ENCODE peak calls at places on chromosomes 13 and 19, in five cellular contexts. One of them, this sample, is unnamed.

GRCh38 chr13:29733069-29733700 is 117.2 kb downstream of the UBL3 start:
- DNase-seq in H1: no peak
- DNase-seq in K562: no peak
- DNase-seq in HepG2: no peak
- DNase-seq in GM12878: no peak
- DNase-seq in this sample: no peak

GRCh38 chr13:44972956-44973581 is 16.2 kb downstream of the NUFIP1 start:
- DNase-seq in H1: no peak
- DNase-seq in K562: no peak
- DNase-seq in HepG2: peak
- DNase-seq in GM12878: no peak
- DNase-seq in this sample: peak

GRCh38 chr19:4504874-4505569 is 13.3 kb downstream of the PLIN4 start:
- DNase-seq in H1: no peak
- DNase-seq in K562: no peak
- DNase-seq in HepG2: no peak
- DNase-seq in GM12878: no peak
- DNase-seq in this sample: no peak

GRCh38 chr13:91771229-91771628 is 372.8 kb downstream of the GPC5 start:
- DNase-seq in H1: no peak
- DNase-seq in K562: no peak
- DNase-seq in HepG2: no peak
- DNase-seq in GM12878: no peak
- DNase-seq in this sample: no peak

GRCh38 chr19:49502866-49503581 is 6.8 kb downstream of the RPS11 start:
- DNase-seq in H1: no peak
- DNase-seq in K562: peak
- DNase-seq in HepG2: peak
- DNase-seq in GM12878: no peak
- DNase-seq in this sample: peak

GRCh38 chr13:111388851-111389500 is 68.5 kb downstream of the TEX29 start:
- DNase-seq in H1: no peak
- DNase-seq in K562: no peak
- DNase-seq in HepG2: no peak
- DNase-seq in GM12878: no peak
- DNase-seq in this sample: no peak

GRCh38 chr19:53808710-53809125 is 15.4 kb downstream of the NLRP12 start:
- DNase-seq in H1: no peak
- DNase-seq in K562: peak
- DNase-seq in HepG2: peak
- DNase-seq in GM12878: no peak
- DNase-seq in this sample: peak

GRCh38 chr19:6667114-6667627 is 2.8 kb downstream of the TNFSF14 start:
- DNase-seq in H1: no peak
- DNase-seq in K562: peak
- DNase-seq in HepG2: no peak
- DNase-seq in GM12878: no peak
- DNase-seq in this sample: no peak

GRCh38 chr19:11479470-11480080 is 1.3 kb downstream of the ELAVL3 start:
- DNase-seq in H1: peak
- DNase-seq in K562: peak
- DNase-seq in HepG2: peak
- DNase-seq in GM12878: no peak
- DNase-seq in this sample: peak

GRCh38 chr19:31214997-31215396 is 134.2 kb downstream of the TSHZ3 start:
- DNase-seq in H1: no peak
- DNase-seq in K562: no peak
- DNase-seq in HepG2: no peak
- DNase-seq in GM12878: no peak
- DNase-seq in this sample: no peak

GRCh38 chr19:33373701-33374405 is at the start of gene CEBPG:
- DNase-seq in H1: no peak
- DNase-seq in K562: peak
- DNase-seq in HepG2: no peak
- DNase-seq in GM12878: no peak
- DNase-seq in this sample: peak

GRCh38 chr19:52786078-52786463 is 520 bp downstream of the ZNF600 start:
- DNase-seq in H1: no peak
- DNase-seq in K562: peak
- DNase-seq in HepG2: no peak
- DNase-seq in GM12878: no peak
- DNase-seq in this sample: peak

GRCh38 chr19:29155683-29156082 is 57.3 kb downstream of the UQCRFS1 start:
- DNase-seq in H1: no peak
- DNase-seq in K562: no peak
- DNase-seq in HepG2: no peak
- DNase-seq in GM12878: no peak
- DNase-seq in this sample: no peak

GRCh38 chr19:1118999-1119398 is 15.2 kb downstream of the GPX4 start:
- DNase-seq in H1: no peak
- DNase-seq in K562: no peak
- DNase-seq in HepG2: no peak
- DNase-seq in GM12878: no peak
- DNase-seq in this sample: no peak

GRCh38 chr19:17391371-17392151 is 2.4 kb downstream of the CCDC194 start:
- DNase-seq in H1: no peak
- DNase-seq in K562: peak
- DNase-seq in HepG2: no peak
- DNase-seq in GM12878: no peak
- DNase-seq in this sample: peak

GRCh38 chr13:99559560-99559959 is 58.3 kb downstream of the TM9SF2 start:
- DNase-seq in H1: no peak
- DNase-seq in K562: no peak
- DNase-seq in HepG2: peak
- DNase-seq in GM12878: no peak
- DNase-seq in this sample: no peak

GRCh38 chr13:28370448-28370847 is 124.5 kb downstream of the FLT1 start:
- DNase-seq in H1: no peak
- DNase-seq in K562: no peak
- DNase-seq in HepG2: no peak
- DNase-seq in GM12878: no peak
- DNase-seq in this sample: no peak

GRCh38 chr13:67042556-67042955 is 187.6 kb downstream of the PCDH9 start:
- DNase-seq in H1: no peak
- DNase-seq in K562: no peak
- DNase-seq in HepG2: no peak
- DNase-seq in GM12878: no peak
- DNase-seq in this sample: no peak

GRCh38 chr13:29849071-29849541 is 1.3 kb downstream of the UBL3 start:
- DNase-seq in H1: no peak
- DNase-seq in K562: no peak
- DNase-seq in HepG2: peak
- DNase-seq in GM12878: no peak
- DNase-seq in this sample: peak

GRCh38 chr19:58367698-58368454 is 5.3 kb upstream of the ZNF497 start:
- DNase-seq in H1: no peak
- DNase-seq in K562: no peak
- DNase-seq in HepG2: no peak
- DNase-seq in GM12878: no peak
- DNase-seq in this sample: no peak

GRCh38 chr19:45615795-45616708 is 14.0 kb upstream of the GPR4 start:
- DNase-seq in H1: peak
- DNase-seq in K562: peak
- DNase-seq in HepG2: peak
- DNase-seq in GM12878: peak
- DNase-seq in this sample: peak

GRCh38 chr13:42211704-42212103 is 60.2 kb upstream of the AKAP11 start:
- DNase-seq in H1: no peak
- DNase-seq in K562: no peak
- DNase-seq in HepG2: no peak
- DNase-seq in GM12878: no peak
- DNase-seq in this sample: no peak

GRCh38 chr19:45515081-45515624 is 7.9 kb downstream of the VASP start:
- DNase-seq in H1: no peak
- DNase-seq in K562: peak
- DNase-seq in HepG2: peak
- DNase-seq in GM12878: peak
- DNase-seq in this sample: no peak

GRCh38 chr13:29857089-29857488 is 6.7 kb upstream of the UBL3 start:
- DNase-seq in H1: no peak
- DNase-seq in K562: no peak
- DNase-seq in HepG2: no peak
- DNase-seq in GM12878: no peak
- DNase-seq in this sample: no peak

GRCh38 chr19:16417660-16418596 is 53.8 kb downstream of the EPS15L1 start:
- DNase-seq in H1: peak
- DNase-seq in K562: peak
- DNase-seq in HepG2: peak
- DNase-seq in GM12878: no peak
- DNase-seq in this sample: peak

GRCh38 chr13:40132249-40132648 is 476.8 kb downstream of the COG6 start:
- DNase-seq in H1: no peak
- DNase-seq in K562: no peak
- DNase-seq in HepG2: no peak
- DNase-seq in GM12878: no peak
- DNase-seq in this sample: no peak

GRCh38 chr13:28574617-28575142 is 79.8 kb upstream of the FLT1 start:
- DNase-seq in H1: no peak
- DNase-seq in K562: peak
- DNase-seq in HepG2: peak
- DNase-seq in GM12878: peak
- DNase-seq in this sample: no peak

GRCh38 chr13:50071399-50071798 is 56.2 kb downstream of the KCNRG start:
- DNase-seq in H1: no peak
- DNase-seq in K562: no peak
- DNase-seq in HepG2: no peak
- DNase-seq in GM12878: no peak
- DNase-seq in this sample: no peak

GRCh38 chr13:31134055-31134711 is 27.5 kb downstream of the HSPH1 start:
- DNase-seq in H1: no peak
- DNase-seq in K562: no peak
- DNase-seq in HepG2: no peak
- DNase-seq in GM12878: no peak
- DNase-seq in this sample: no peak

GRCh38 chr13:81393110-81393509 is 1052.2 kb upstream of the SPRY2 start:
- DNase-seq in H1: no peak
- DNase-seq in K562: no peak
- DNase-seq in HepG2: no peak
- DNase-seq in GM12878: no peak
- DNase-seq in this sample: no peak

DNA sequence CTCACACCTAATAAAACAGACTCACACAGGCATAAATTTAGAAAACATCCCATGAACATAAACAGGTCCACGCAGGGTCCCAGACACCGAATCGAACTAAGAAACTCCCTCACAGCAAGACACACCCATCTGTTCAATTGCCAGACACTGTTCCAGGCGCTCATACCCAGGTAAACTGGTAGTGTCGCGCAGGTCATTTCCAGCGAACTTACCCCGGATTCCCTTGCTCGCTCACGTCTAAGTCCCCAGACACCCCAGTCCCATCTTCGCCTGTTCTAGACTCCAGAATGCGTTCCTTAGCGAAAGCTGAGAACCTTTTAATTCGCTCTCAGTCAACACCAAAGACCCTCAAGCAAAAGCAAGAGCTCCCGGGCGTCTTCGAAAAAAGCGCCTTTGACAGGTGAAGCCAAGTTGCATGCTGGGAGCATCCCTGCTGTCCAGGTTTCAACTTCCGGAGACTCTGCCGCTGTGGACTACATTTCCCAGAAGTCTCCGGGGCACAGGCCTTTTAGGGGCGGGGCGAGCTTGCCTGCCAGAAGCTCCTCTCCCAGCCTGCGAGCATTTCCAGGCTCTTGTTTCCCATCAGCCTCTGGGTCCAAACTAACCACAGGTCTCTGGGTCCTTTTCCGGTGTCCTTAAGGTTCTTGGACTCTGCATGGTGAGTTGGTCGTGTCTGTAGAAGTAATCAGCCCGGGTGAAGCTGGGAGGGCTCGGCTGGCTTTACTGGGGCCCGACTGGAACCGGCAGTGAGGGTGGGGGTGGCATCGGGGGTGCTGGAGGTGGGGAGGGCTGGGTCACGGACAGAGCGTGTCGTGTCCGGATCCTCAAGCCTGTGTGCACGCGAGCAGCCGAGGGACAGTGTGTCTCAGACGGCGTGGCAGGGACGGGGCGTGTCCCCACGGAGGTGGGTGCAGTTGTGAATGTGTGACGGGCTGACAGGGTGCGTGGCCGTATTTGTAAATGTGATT is at the start of gene ZNF283:
- DNase-seq in H1: peak
- DNase-seq in K562: peak
- DNase-seq in HepG2: peak
- DNase-seq in GM12878: peak
- DNase-seq in this sample: peak
- TF ChIP-seq POLR2AphosphoS5 in H1: peak
- TF ChIP-seq POLR2AphosphoS5 in K562: peak
- TF ChIP-seq POLR2AphosphoS5 in HepG2: peak
- TF ChIP-seq POLR2AphosphoS5 in GM12878: no peak
- TF ChIP-seq POLR2AphosphoS5 in this sample: peak

DNA sequence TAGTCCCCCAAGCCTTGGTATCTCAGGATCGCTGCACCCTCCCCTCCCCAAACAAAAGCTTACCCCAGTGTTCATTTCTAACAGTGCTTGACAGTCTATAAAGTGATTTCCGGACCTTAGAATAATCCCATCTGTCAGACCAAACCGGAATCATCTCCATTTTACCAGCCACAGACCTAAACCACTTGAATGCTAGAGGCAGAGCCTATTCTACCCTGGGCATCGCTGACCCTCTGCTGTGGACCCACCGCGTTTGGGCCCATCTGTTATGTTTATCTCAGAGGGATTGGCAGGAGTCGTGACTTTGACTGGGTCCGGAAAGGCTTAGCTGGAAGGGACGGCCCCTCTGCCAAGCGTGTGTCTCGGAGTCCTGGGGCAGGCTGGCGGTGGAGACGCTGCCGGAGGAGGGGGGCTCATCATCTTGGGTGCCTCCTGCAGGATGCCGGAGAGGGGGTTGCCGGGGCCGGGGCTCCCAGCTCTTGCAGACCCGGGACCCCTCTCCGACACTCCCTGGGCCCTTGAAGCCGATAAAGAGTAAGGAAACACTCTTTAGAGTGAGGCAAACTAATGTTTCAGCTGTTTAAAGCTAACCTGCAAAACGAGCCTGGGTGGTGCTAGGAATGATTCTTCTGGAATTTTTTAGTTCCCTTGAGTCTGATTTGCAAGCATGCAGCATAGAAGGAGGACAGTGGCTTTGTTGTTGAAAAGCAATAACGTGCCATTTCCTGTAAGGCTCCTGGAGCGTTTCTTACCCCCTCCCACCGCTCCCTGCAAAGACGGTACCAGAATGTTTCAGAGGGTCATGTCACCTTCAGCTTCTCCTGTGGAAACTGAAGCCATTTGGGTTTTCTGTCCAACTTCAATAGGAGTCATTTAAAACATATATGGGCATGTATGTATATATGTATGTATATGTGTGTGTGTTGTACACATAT is 1.3 kb downstream of the SLC25A42 start:
- DNase-seq in H1: no peak
- DNase-seq in K562: no peak
- DNase-seq in HepG2: no peak
- DNase-seq in GM12878: no peak
- DNase-seq in this sample: peak
- TF ChIP-seq CREB1 in H1: no peak
- TF ChIP-seq CREB1 in K562: no peak
- TF ChIP-seq CREB1 in HepG2: no peak
- TF ChIP-seq CREB1 in GM12878: no peak
- TF ChIP-seq CREB1 in this sample: no peak

GRCh38 chr13:75482070-75482819 is at the start of gene TBC1D4:
- DNase-seq in H1: peak
- DNase-seq in K562: peak
- DNase-seq in HepG2: peak
- DNase-seq in GM12878: peak
- DNase-seq in this sample: peak
- TF ChIP-seq POLR2AphosphoS5 in H1: no peak
- TF ChIP-seq POLR2AphosphoS5 in K562: no peak
- TF ChIP-seq POLR2AphosphoS5 in HepG2: peak
- TF ChIP-seq POLR2AphosphoS5 in GM12878: no peak
- TF ChIP-seq POLR2AphosphoS5 in this sample: peak

GRCh38 chr19:23957660-23958281 is 43.1 kb downstream of the ZNF726 start:
- DNase-seq in H1: no peak
- DNase-seq in K562: no peak
- DNase-seq in HepG2: no peak
- DNase-seq in GM12878: no peak
- DNase-seq in this sample: no peak
- TF ChIP-seq CREB1 in H1: no peak
- TF ChIP-seq CREB1 in K562: no peak
- TF ChIP-seq CREB1 in HepG2: no peak
- TF ChIP-seq CREB1 in GM12878: no peak
- TF ChIP-seq CREB1 in this sample: no peak